ENCODE peak calls at places on chromosome 11, in four cellular contexts. G is stimulated activated CD4-positive, alpha-beta T cell treated with anti-CD3 and anti-CD28 coated beads, Interleukin-12 subunit alpha, Interleukin-12 subunit beta, amount 100 ng/mL, for 24 hours; M is SHP77; K is fibroblast of the aortic adventitia. W is an unnamed sample.

GRCh38 chr11:69902337-69902736 is 83.1 kb upstream of the FGF3 start:
- DNase-seq in G (no peak), M (no peak), K (no peak), W (no peak)

GRCh38 chr11:62439785-62440602 is 21.2 kb downstream of the SCGB1A1 start:
- DNase-seq in G (no peak), M (no peak), K (peak; percentile 89), W (no peak)

GRCh38 chr11:23555085-23555484 is 694.8 kb upstream of the CCDC179 start:
- DNase-seq in G (no peak), M (no peak), K (peak; percentile 11), W (no peak)

GRCh38 chr11:128502736-128503135 is 84.6 kb downstream of the ETS1 start:
- DNase-seq in G (no peak), M (no peak), K (peak; percentile 49), W (no peak)

GRCh38 chr11:16226245-16226644 is 130.1 kb downstream of the SOX6 start:
- DNase-seq in G (no peak), M (peak; percentile 51), K (no peak), W (no peak)

GRCh38 chr11:96257972-96258951 is 84.7 kb downstream of the MAML2 start:
- DNase-seq in G (no peak), M (no peak), K (no peak), W (peak; percentile 15)

GRCh38 chr11:60918941-60919275 is 5.0 kb downstream of the TMEM109 start:
- DNase-seq in G (no peak), M (no peak), K (peak; percentile 23), W (no peak)

GRCh38 chr11:70733327-70734325 is 335.3 kb downstream of the CTTN start:
- DNase-seq in G (no peak), M (no peak), K (no peak), W (no peak)

W was measured in stimulated activated CD8-positive, alpha-beta memory T cell treated with anti-CD3 and anti-CD28 coated beads, Interleukin-7, amount 100 ng/mL, for 4 hours.